ENCODE peak calls at places on chromosomes 4 and X, in six cellular contexts. M, E, R, Q, B and Z are unnamed samples.

GRCh38 chr4:14621731-14622459 is 380.4 kb upstream of the CPEB2 start:
- DNase-seq in M (peak; percentile 31), E (no peak), R (no peak), Q (no peak), B (no peak), Z (no peak)

GRCh38 chrX:53695901-53696300 is 9.4 kb upstream of the HUWE1 start:
- DNase-seq in M (no peak), E (no peak), R (no peak), Q (no peak), B (no peak), Z (no peak)

GRCh38 chrX:96407043-96407442 is 277.6 kb upstream of the DIAPH2 start:
- DNase-seq in M (peak; percentile 21), E (no peak), R (no peak), Q (no peak), B (no peak), Z (no peak)

GRCh38 chr4:38162240-38162784 is 202.1 kb downstream of the PTTG2 start:
- DNase-seq in M (no peak), E (no peak), R (no peak), Q (no peak), B (no peak), Z (no peak)

GRCh38 chr4:152862608-152863007 is 73.5 kb upstream of the FHDC1 start:
- DNase-seq in M (no peak), E (no peak), R (no peak), Q (no peak), B (no peak), Z (no peak)

GRCh38 chr4:87038837-87039715 is 104.3 kb downstream of the AFF1 start:
- DNase-seq in M (peak; percentile 85), E (no peak), R (no peak), Q (no peak), B (no peak), Z (peak; percentile 85)

GRCh38 chr4:87375719-87376291 is 15.2 kb downstream of the HSD17B11 start:
- DNase-seq in M (no peak), E (no peak), R (peak; percentile 28), Q (peak; percentile 45), B (no peak), Z (no peak)

GRCh38 chrX:17654116-17654515 is 83.2 kb upstream of the SCML1 start:
- DNase-seq in M (no peak), E (no peak), R (peak; percentile 35), Q (no peak), B (no peak), Z (no peak)

GRCh38 chr4:62970846-62971245 is 1438.4 kb downstream of the TECRL start:
- DNase-seq in M (no peak), E (no peak), R (no peak), Q (no peak), B (no peak), Z (no peak)

GRCh38 chr4:82891728-82892466 is 944 bp upstream of the SEC31A start:
- DNase-seq in M (no peak), E (no peak), R (no peak), Q (no peak), B (no peak), Z (no peak)
- H3K4me1 ChIP-seq in M (no peaks in the 10 kb centered on the region), E (peaks cover 24% of the 10 kb centered on the region), R (peaks cover 24% of the 10 kb centered on the region), Q (peaks cover 50% of the 10 kb centered on the region), B (no peaks in the 10 kb centered on the region), Z (peaks cover 23% of the 10 kb centered on the region)

GRCh38 chr4:53592686-53593641 is 1.7 kb upstream of the LNX1 start:
- DNase-seq in M (peak; percentile 47), E (peak; percentile 73), R (no peak), Q (no peak), B (no peak), Z (peak; percentile 68)
- H3K4me1 ChIP-seq in M (no peaks in the 10 kb centered on the region), E (no peaks in the 10 kb centered on the region), R (no peaks in the 10 kb centered on the region), Q (no peaks in the 10 kb centered on the region), B (peaks cover 8% of the 10 kb centered on the region), Z (peaks cover 15% of the 10 kb centered on the region)

GRCh38 chr4:103099691-103100392 is at the start of gene BDH2:
- DNase-seq in M (peak; percentile 39), E (no peak), R (peak; percentile 81), Q (peak; percentile 94), B (no peak), Z (peak; percentile 71)

GRCh38 chr4:103098746-103099421 is 750 bp downstream of the BDH2 start:
- DNase-seq in M (no peak), E (no peak), R (no peak), Q (no peak), B (no peak), Z (no peak)

GRCh38 chr4:103095080-103095479 is 4.6 kb downstream of the BDH2 start:
- DNase-seq in M (no peak), E (no peak), R (no peak), Q (no peak), B (no peak), Z (no peak)

GRCh38 chr4:103098331-103098730 is 1.3 kb downstream of the BDH2 start:
- DNase-seq in M (no peak), E (no peak), R (no peak), Q (no peak), B (no peak), Z (no peak)

DNA sequence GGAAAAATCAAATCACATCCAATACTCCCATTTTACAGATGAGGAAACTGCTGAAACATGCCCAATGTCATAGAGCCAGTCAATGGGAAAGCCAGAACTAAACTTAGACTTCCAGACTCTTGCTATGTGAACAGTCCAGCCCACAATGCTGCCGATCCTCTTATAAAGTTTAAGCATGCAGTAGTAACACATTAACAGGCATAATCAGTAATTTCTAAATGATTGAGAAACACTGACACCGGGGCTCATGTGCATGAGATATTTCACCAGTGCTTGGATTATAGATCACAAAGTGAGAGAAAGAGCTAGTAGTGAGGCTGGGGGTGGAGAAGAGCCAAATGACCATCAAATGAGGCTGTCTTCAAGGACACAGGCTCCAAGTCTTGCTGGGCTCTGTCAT is 2.5 kb downstream of the BDH2 start:
- DNase-seq in M (no peak), E (no peak), R (no peak), Q (no peak), B (no peak), Z (no peak)
- H3K4me1 ChIP-seq in M (peaks cover 6% of the 10 kb centered on the region), E (peaks cover 17% of the 10 kb centered on the region), R (peaks cover 21% of the 10 kb centered on the region), Q (peaks cover 18% of the 10 kb centered on the region), B (peaks cover 4% of the 10 kb centered on the region), Z (no peaks in the 10 kb centered on the region)

GRCh38 chr4:88587285-88587684 is 5.0 kb upstream of the HERC3 start:
- DNase-seq in M (no peak), E (no peak), R (no peak), Q (no peak), B (no peak), Z (no peak)

GRCh38 chr4:88592600-88593448 is 544 bp downstream of the HERC3 start:
- DNase-seq in M (peak; percentile 88), E (peak; percentile 94), R (peak; percentile 81), Q (peak; percentile 67), B (peak; percentile 46), Z (peak; percentile 80)

GRCh38 chr4:88597970-88598369 is 5.7 kb downstream of the HERC3 start:
- DNase-seq in M (no peak), E (no peak), R (no peak), Q (no peak), B (no peak), Z (no peak)

GRCh38 chr4:88591787-88592599 is at the start of gene HERC3:
- DNase-seq in M (peak; percentile 96), E (peak; percentile 97), R (peak; percentile 87), Q (peak; percentile 88), B (peak; percentile 72), Z (peak; percentile 91)
- H3K4me1 ChIP-seq in M (peaks cover 15% of the 10 kb centered on the region), E (peaks cover 10% of the 10 kb centered on the region), R (peaks cover 32% of the 10 kb centered on the region), Q (peaks cover 14% of the 10 kb centered on the region), B (peaks cover 5% of the 10 kb centered on the region), Z (no peaks in the 10 kb centered on the region)

GRCh38 chr4:41602886-41603503 is 65.0 kb downstream of the LIMCH1 start:
- DNase-seq in M (no peak), E (no peak), R (no peak), Q (no peak), B (no peak), Z (no peak)

GRCh38 chr4:41599192-41599786 is 61.3 kb downstream of the LIMCH1 start:
- DNase-seq in M (no peak), E (no peak), R (no peak), Q (no peak), B (no peak), Z (no peak)

GRCh38 chr4:41600243-41600642 is 62.3 kb downstream of the LIMCH1 start:
- DNase-seq in M (no peak), E (no peak), R (no peak), Q (no peak), B (no peak), Z (no peak)

GRCh38 chr4:41598580-41598979 is 60.6 kb downstream of the LIMCH1 start:
- DNase-seq in M (no peak), E (no peak), R (no peak), Q (no peak), B (no peak), Z (no peak)

DNA sequence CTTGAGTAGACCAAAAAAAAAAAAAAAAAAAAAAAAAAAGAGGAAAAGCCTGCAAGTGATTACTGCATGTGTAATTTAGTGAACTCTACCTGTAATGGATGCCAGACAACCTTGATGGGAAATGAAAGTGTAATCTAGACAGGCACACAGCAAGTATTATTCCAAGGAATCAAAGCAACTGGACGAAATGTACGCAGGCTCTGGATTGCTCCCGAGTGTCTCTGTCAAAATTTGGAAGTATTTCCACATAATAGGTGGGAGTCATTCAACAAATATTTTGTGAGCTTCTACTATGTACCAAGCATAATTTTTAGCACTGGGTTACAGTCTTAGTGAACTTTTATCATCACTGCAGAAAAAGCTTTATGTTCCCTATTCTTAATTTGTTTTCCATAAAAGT is 64.2 kb downstream of the LIMCH1 start:
- DNase-seq in M (no peak), E (no peak), R (no peak), Q (no peak), B (no peak), Z (no peak)
- H3K4me1 ChIP-seq in M (no peaks in the 10 kb centered on the region), E (peaks cover 41% of the 10 kb centered on the region), R (no peaks in the 10 kb centered on the region), Q (no peaks in the 10 kb centered on the region), B (no peaks in the 10 kb centered on the region), Z (no peaks in the 10 kb centered on the region)

DNA sequence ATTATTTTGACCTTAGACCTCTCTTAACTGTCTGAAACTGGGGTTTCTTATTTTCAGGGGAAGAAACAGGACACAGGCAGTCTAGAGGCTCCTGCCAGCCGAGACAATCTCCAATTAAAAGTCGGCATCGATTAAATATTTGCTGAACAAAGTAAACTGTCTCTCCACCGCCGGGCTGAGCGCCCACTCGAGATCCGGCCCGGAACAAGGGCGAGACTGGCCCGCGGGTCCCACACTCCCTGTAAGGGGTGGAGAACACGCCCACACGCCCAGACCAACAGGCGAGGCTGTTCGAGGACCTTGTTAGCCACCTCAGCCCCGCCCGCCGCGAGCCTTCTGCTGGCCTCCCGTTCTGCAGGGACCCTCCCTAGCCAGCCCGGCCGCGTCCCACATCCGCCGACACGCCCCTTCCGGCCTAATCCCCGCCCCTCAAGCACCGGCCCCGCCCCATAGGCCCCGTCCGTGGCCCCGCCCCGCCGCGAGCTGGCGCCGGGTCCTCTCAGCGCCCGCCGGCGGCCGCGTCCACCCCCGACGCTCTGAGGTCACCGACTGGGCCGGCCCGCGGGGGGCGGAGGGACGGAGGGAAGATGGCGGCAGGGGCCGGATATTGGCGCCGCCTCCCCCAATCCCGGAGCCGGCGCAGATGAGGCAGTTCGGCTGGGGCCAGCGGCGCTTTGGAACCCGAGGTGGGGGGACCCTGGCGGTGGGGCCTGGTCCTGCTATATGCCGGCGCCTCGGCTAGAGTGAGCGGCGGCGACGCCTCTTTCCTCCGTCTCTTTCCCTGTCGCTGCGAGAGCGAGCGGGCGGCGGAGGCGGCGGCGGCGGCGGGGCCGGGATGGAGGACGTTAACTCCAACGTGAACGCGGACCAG is at the start of gene SLAIN2:
- DNase-seq in M (peak; percentile 100), E (peak; percentile 100), R (peak; percentile 98), Q (peak; percentile 95), B (peak; percentile 89), Z (peak; percentile 98)
- H3K4me1 ChIP-seq in M (peaks cover 6% of the 10 kb centered on the region), E (peaks cover 15% of the 10 kb centered on the region), R (peaks cover 52% of the 10 kb centered on the region), Q (peaks cover 29% of the 10 kb centered on the region), B (peaks cover 8% of the 10 kb centered on the region), Z (no peaks in the 10 kb centered on the region)